ENCODE peak calls at places on chromosomes 3 and 15, in six cellular contexts. Y, C, L, X, Q and R are unnamed samples.

GRCh38 chr3:126287536-126288181 is 69.5 kb downstream of the KLF15 start:
- DNase-seq in X (peak), C (peak), Y (peak), Q (peak), L (no peak), R (peak)

GRCh38 chr3:184907941-184908649 is 96.1 kb downstream of the VPS8 start:
- DNase-seq in Q (peak), L (no peak), Y (no peak), X (peak), C (no peak), R (no peak)

GRCh38 chr3:190183121-190183520 is 62.4 kb upstream of the P3H2 start:
- DNase-seq in Q (peak), Y (no peak), X (peak), C (peak), L (peak), R (peak)

GRCh38 chr3:82163907-82164520 is 402.6 kb upstream of the GBE1 start:
- DNase-seq in C (peak), Q (peak), X (peak), Y (peak), L (peak), R (no peak)

GRCh38 chr3:26145769-26146168 is 355.9 kb downstream of the OXSM start:
- DNase-seq in X (no peak), Y (no peak), Q (no peak), C (no peak), L (no peak), R (no peak)

GRCh38 chr15:56892651-56893348 is 25.6 kb upstream of the TCF12 start:
- DNase-seq in Y (no peak), L (no peak), C (no peak), X (no peak), Q (no peak), R (no peak)

GRCh38 chr3:50406487-50406886 is 47.2 kb upstream of the TMEM115 start:
- DNase-seq in C (no peak), Y (no peak), L (no peak), Q (no peak), X (no peak), R (no peak)

GRCh38 chr15:87579537-87579936 is 677.0 kb downstream of the NTRK3 start:
- DNase-seq in X (no peak), Q (no peak), Y (no peak), C (no peak), L (peak), R (no peak)

GRCh38 chr3:81829946-81830345 is 68.5 kb upstream of the GBE1 start:
- DNase-seq in C (peak), Y (no peak), X (no peak), L (no peak), Q (no peak), R (no peak)

GRCh38 chr3:100796556-100796955 is 87.3 kb downstream of the TFG start:
- DNase-seq in C (peak), Y (peak), Q (peak), X (peak), L (peak), R (peak)

GRCh38 chr15:69881760-69882159 is 216.0 kb downstream of the TLE3 start:
- DNase-seq in L (no peak), X (no peak), C (no peak), Q (no peak), Y (peak), R (no peak)

GRCh38 chr15:58546635-58547627 is 115.1 kb downstream of the LIPC start:
- DNase-seq in Y (no peak), Q (no peak), C (peak), L (peak), X (no peak), R (no peak)

GRCh38 chr3:83039422-83039821 is 1278.0 kb upstream of the GBE1 start:
- DNase-seq in X (peak), Y (no peak), Q (no peak), L (peak), C (no peak), R (no peak)

GRCh38 chr15:57156210-57156887 is 220.0 kb upstream of the CGNL1 start:
- DNase-seq in Y (no peak), Q (no peak), X (no peak), L (no peak), C (no peak), R (no peak)

GRCh38 chr3:179194931-179195330 is 46.8 kb downstream of the PIK3CA start:
- DNase-seq in X (peak), L (no peak), Y (no peak), C (no peak), Q (no peak), R (peak)

GRCh38 chr3:110697961-110698360 is 373.7 kb upstream of the NECTIN3 start:
- DNase-seq in Y (no peak), C (peak), L (no peak), X (peak), Q (no peak), R (no peak)

GRCh38 chr15:98859149-98859548 is 148.4 kb downstream of the PGPEP1L start:
- DNase-seq in L (no peak), X (no peak), C (no peak), Q (no peak), Y (no peak), R (no peak)

GRCh38 chr3:46715507-46716175 is 2.0 kb downstream of the PRSS50 start:
- DNase-seq in C (no peak), X (no peak), Y (no peak), Q (no peak), L (no peak), R (no peak)
- TF ChIP-seq EZH2phosphoT487 in C (no peak), X (no peak), Y (no peak), Q (no peak), L (no peak), R (no peak)

GRCh38 chr3:16844771-16845170 is 40.0 kb upstream of the PLCL2 start:
- DNase-seq in C (peak), L (no peak), Y (no peak), X (no peak), Q (no peak), R (no peak)

GRCh38 chr3:16846373-16847078 is 38.2 kb upstream of the PLCL2 start:
- DNase-seq in X (no peak), L (no peak), C (no peak), Y (no peak), Q (no peak), R (no peak)

GRCh38 chr3:16849795-16850194 is 35.0 kb upstream of the PLCL2 start:
- DNase-seq in Q (no peak), Y (no peak), C (peak), X (no peak), L (no peak), R (no peak)

GRCh38 chr3:16848007-16848406 is 36.7 kb upstream of the PLCL2 start:
- DNase-seq in Y (no peak), L (no peak), Q (no peak), X (no peak), C (no peak), R (no peak)

DNA sequence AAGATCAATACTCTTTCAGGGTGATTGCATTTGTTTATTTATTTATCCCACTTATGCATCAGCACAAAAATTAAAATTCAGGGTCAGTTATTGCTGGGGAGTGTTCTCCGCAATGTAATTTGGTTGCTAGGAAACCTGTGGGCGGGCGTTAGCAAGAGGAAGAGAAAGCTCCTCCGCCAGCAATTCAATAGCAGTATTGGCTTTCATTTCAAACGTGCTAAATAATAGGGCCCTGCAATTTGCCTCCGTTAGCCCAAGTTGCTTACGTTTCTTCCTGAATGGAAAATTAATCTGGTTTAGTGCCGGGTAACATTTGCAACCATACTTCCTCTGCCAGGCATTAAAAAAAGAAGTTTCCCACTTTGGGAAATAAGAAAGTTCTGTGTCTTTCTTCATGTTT is 35.5 kb upstream of the PLCL2 start:
- DNase-seq in C (no peak), L (no peak), Y (peak), X (peak), Q (peak), R (no peak)
- H3K27ac ChIP-seq in C (no peak), L (no peak), Y (no peak), X (no peak), Q (no peak), R (no peak)

DNA sequence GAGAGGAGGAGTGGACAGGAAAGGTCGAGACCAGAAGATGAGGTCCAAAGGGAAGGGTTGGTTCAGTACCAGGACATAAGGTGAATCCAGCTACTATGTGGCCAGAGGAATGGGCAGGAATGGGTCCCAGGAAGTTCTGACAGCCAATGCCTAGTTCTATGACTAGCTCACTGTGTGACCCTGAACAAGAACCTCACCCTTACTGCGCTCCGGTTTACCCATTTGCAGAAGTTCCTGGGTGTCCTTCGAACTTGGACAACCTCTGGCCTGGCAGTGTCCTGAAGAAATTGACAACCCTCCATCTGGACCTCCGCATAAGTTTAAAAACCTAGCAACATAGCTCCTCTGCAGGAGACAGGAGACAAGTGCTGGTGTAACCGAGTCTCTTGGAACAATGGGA is 12.2 kb upstream of the PSTPIP1 start:
- DNase-seq in L (no peak), Y (no peak), X (no peak), Q (no peak), C (no peak), R (no peak)
- TF ChIP-seq EZH2phosphoT487 in L (no peak), Y (no peak), X (no peak), Q (no peak), C (no peak), R (no peak)

DNA sequence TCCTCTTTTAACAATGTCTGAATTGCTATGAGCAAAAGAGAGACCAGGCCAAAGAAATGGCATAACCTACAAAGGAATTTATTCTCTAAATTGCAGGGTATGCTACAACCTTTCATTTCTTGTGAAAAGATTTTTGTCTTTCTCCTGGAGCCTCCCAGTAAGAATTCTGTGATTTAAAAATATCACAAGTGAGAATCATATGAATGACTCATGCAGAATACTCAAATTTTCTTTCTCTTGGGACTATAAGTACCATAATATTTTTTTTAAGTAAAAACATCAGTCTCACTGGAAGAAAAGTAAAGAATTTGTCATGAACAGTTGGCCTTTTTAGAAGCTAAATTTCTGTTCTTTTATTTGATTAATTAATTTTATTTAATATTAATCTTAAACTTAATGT is 26.3 kb downstream of the SYNPR start:
- DNase-seq in Q (no peak), C (peak), L (no peak), Y (no peak), X (no peak), R (no peak)
- H3K27ac ChIP-seq in Q (no peak), C (no peak), L (no peak), Y (no peak), X (no peak), R (no peak)

GRCh38 chr15:89335289-89336041 is 841 bp upstream of the POLG start:
- DNase-seq in Y (peak), X (peak), C (no peak), Q (peak), L (no peak), R (peak)
- TF ChIP-seq EZH2phosphoT487 in Y (no peak), X (no peak), C (no peak), Q (peak), L (no peak), R (no peak)

GRCh38 chr15:89096664-89097063 is 8.4 kb downstream of the ABHD2 start:
- DNase-seq in Q (no peak), L (no peak), C (no peak), Y (no peak), X (no peak), R (no peak)
- H3K27ac ChIP-seq in Q (no peak), L (no peak), C (no peak), Y (no peak), X (no peak), R (no peak)

DNA sequence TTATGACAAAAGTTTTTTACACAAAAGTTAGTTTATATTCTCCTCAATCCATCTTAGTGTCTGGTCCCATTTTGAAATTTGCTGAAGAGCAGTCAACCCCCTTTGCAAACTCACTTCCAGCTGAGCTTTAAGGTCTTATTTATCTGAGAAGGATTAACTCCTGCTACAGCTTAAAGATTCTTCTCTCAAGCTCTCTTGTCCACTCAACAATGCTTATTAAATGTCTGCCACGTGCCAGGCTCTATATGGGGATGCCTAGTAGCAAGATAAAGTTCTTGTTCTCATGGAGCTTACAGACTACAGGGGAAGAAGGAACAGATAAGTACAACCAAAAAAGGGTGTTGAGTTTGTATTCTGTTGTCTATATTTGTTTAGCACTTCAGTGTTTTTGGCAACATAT is 18.7 kb downstream of the TMPRSS7 start:
- DNase-seq in Y (no peak), X (no peak), Q (peak), C (no peak), L (no peak), R (no peak)
- TF ChIP-seq EZH2phosphoT487 in Y (no peak), X (no peak), Q (no peak), C (no peak), L (no peak), R (no peak)

GRCh38 chr3:152236741-152237140 is 32.0 kb upstream of the MBNL1 start:
- DNase-seq in X (no peak), L (no peak), Q (no peak), C (peak), Y (no peak), R (no peak)
- H3K27ac ChIP-seq in X (no peak), L (no peak), Q (no peak), C (no peak), Y (no peak), R (peak)

GRCh38 chr3:62211675-62212429 is 161.5 kb downstream of the FEZF2 start:
- DNase-seq in L (peak), Y (no peak), Q (no peak), X (peak), C (no peak), R (no peak)
- TF ChIP-seq EZH2phosphoT487 in L (no peak), Y (no peak), Q (no peak), X (no peak), C (no peak), R (no peak)